ENCODE peak calls at places on chromosomes 6 and 20, in eight cellular contexts. X is ecto neural progenitor cell; P is DMS 273 treated with DMSO at 0.1 percent for 48 hours; Q is stimulated activated CD8-positive, alpha-beta memory T cell treated with anti-CD3 and anti-CD28 coated beads, Interleukin-2, amount 100 ng/mL, for 48 hours; C is T-helper 9 cell; M is amniotic stem cell; Y is activated naive CD8-positive, alpha-beta T cell treated with anti-CD3 and anti-CD28 coated beads for 36 hours; F is choroid plexus epithelial cell. G is an unnamed sample.

GRCh38 chr6:41546475-41546865 is 289 bp downstream of the FOXP4 start:
- DNase-seq in Q (peak), C (no peak), Y (peak), P (no peak), X (no peak), M (no peak), F (no peak), G (no peak)

GRCh38 chr20:59221881-59222238 is 58.2 kb downstream of the ZNF831 start:
- DNase-seq in X (no peak), Y (no peak), F (peak), Q (no peak), M (no peak), P (no peak), C (no peak), G (no peak)

GRCh38 chr6:118917550-118918321 is 17.2 kb downstream of the MCM9 start:
- DNase-seq in C (no peak), F (no peak), Y (no peak), Q (no peak), M (no peak), P (no peak), X (no peak), G (no peak)

GRCh38 chr20:7392551-7392950 is 547.7 kb downstream of the HAO1 start:
- DNase-seq in P (no peak), C (no peak), Q (no peak), M (no peak), Y (no peak), F (peak), X (no peak), G (no peak)

GRCh38 chr20:17958326-17959256 is 10.0 kb downstream of the SNX5 start:
- DNase-seq in Q (no peak), Y (no peak), F (peak), M (no peak), C (no peak), X (no peak), P (no peak), G (no peak)

GRCh38 chr6:139250296-139251274 is 41.2 kb downstream of the TXLNB start:
- DNase-seq in M (no peak), C (peak), P (peak), X (peak), Q (peak), F (peak), Y (peak), G (peak)

GRCh38 chr6:19289408-19289967 is 547.7 kb upstream of the ID4 start:
- DNase-seq in P (no peak), Q (no peak), Y (no peak), F (no peak), M (no peak), X (no peak), C (no peak), G (no peak)

GRCh38 chr20:25284131-25284601 is 36.3 kb downstream of the PYGB start:
- DNase-seq in X (no peak), M (no peak), Q (no peak), Y (no peak), P (no peak), C (no peak), F (no peak), G (peak)

GRCh38 chr6:148379481-148379880 is 36.8 kb downstream of the SASH1 start:
- DNase-seq in C (no peak), Y (no peak), P (no peak), F (no peak), X (no peak), Q (no peak), M (no peak), G (no peak)

GRCh38 chr6:36815962-36816735 is 23.1 kb downstream of the CPNE5 start:
- DNase-seq in Q (no peak), P (no peak), Y (no peak), C (no peak), M (no peak), X (no peak), F (no peak), G (no peak)

GRCh38 chr6:140623498-140623897 is 1249.0 kb upstream of the CITED2 start:
- DNase-seq in Y (no peak), X (no peak), C (no peak), M (no peak), P (no peak), Q (no peak), F (peak), G (no peak)

GRCh38 chr6:41785689-41786450 is 1.6 kb upstream of the TOMM6 start:
- DNase-seq in Y (peak), M (no peak), C (no peak), P (no peak), Q (no peak), X (no peak), F (peak), G (peak)

GRCh38 chr6:162798546-162798945 is 70.8 kb downstream of the PACRG start:
- DNase-seq in C (no peak), P (no peak), M (no peak), F (peak), Q (no peak), X (no peak), Y (no peak), G (no peak)

GRCh38 chr6:135423649-135424128 is 73.9 kb downstream of the AHI1 start:
- DNase-seq in Q (no peak), C (no peak), Y (no peak), F (peak), M (peak), P (peak), X (no peak), G (no peak)

GRCh38 chr6:168314948-168315347 is 4.6 kb downstream of the DACT2 start:
- DNase-seq in X (no peak), P (peak), M (no peak), Q (no peak), F (peak), C (no peak), Y (no peak), G (no peak)

GRCh38 chr6:38239719-38240451 is 399.8 kb downstream of the BTBD9 start:
- DNase-seq in C (no peak), X (no peak), F (no peak), P (no peak), M (no peak), Y (no peak), Q (no peak), G (no peak)

GRCh38 chr6:168078943-168079405 is at the start of gene FRMD1:
- DNase-seq in F (no peak), Q (no peak), Y (no peak), X (no peak), P (no peak), M (no peak), C (no peak), G (no peak)

GRCh38 chr6:126056355-126057004 is 70.1 kb downstream of the TRMT11 start:
- DNase-seq in P (no peak), M (no peak), X (no peak), Q (no peak), C (no peak), Y (no peak), F (no peak), G (no peak)

GRCh38 chr6:167200806-167201205 is 43.0 kb upstream of the GPR31 start:
- DNase-seq in Q (no peak), F (no peak), P (no peak), X (no peak), C (no peak), Y (no peak), M (no peak), G (no peak)

GRCh38 chr20:5864873-5865582 is 85.3 kb downstream of the TRMT6 start:
- DNase-seq in M (no peak), F (peak), C (peak), Y (no peak), Q (no peak), X (no peak), P (no peak), G (no peak)

GRCh38 chr20:19785173-19785799 is 27.2 kb downstream of the RIN2 start:
- DNase-seq in Y (no peak), P (no peak), C (no peak), F (peak), M (no peak), Q (no peak), X (no peak), G (no peak)

GRCh38 chr20:1322511-1323245 is 6.3 kb downstream of the SDCBP2 start:
- DNase-seq in Q (no peak), P (no peak), F (peak), X (no peak), C (no peak), Y (no peak), M (peak), G (no peak)

GRCh38 chr6:55450007-55450406 is 122.7 kb downstream of the GFRAL start:
- DNase-seq in X (no peak), Y (no peak), Q (no peak), M (no peak), C (no peak), P (no peak), F (peak), G (no peak)

G was measured in H9.